ENCODE peak calls at places on chromosomes 16 and 17, in seven cellular contexts. One of them, this sample, is unnamed.

GRCh38 chr16:2303923-2304322 is 36.0 kb upstream of the RNPS1 start:
- DNase-seq in RPMI7951: no peak
- DNase-seq in activated CD8-positive, alpha-beta T cell treated with anti-CD3 and anti-CD28 coated beads, Interleukin-2, amount 10 ng/mL, durations not matched to agents 7 days and 5 days: no peak
- DNase-seq in anterior cingulate cortex: no peak
- DNase-seq in HEK293T: no peak
- DNase-seq in posterior vena cava: no peak
- DNase-seq in Kasumi-1: no peak
- DNase-seq in this sample: no peak

GRCh38 chr16:46970089-46970488 is 3.4 kb downstream of the DNAJA2 start:
- DNase-seq in posterior vena cava: no peak
- DNase-seq in anterior cingulate cortex: no peak
- DNase-seq in Kasumi-1: no peak
- DNase-seq in HEK293T: no peak
- DNase-seq in activated CD8-positive, alpha-beta T cell treated with anti-CD3 and anti-CD28 coated beads, Interleukin-2, amount 10 ng/mL, durations not matched to agents 7 days and 5 days: no peak
- DNase-seq in RPMI7951: no peak
- DNase-seq in this sample: no peak

GRCh38 chr17:75846701-75847594 is 2.7 kb upstream of the UNC13D start:
- DNase-seq in posterior vena cava: no peak
- DNase-seq in anterior cingulate cortex: no peak
- DNase-seq in Kasumi-1: no peak
- DNase-seq in HEK293T: no peak
- DNase-seq in activated CD8-positive, alpha-beta T cell treated with anti-CD3 and anti-CD28 coated beads, Interleukin-2, amount 10 ng/mL, durations not matched to agents 7 days and 5 days: no peak
- DNase-seq in RPMI7951: no peak
- DNase-seq in this sample: peak

GRCh38 chr16:47136101-47136820 is 7.5 kb downstream of the NETO2 start:
- DNase-seq in HEK293T: no peak
- DNase-seq in posterior vena cava: no peak
- DNase-seq in anterior cingulate cortex: no peak
- DNase-seq in activated CD8-positive, alpha-beta T cell treated with anti-CD3 and anti-CD28 coated beads, Interleukin-2, amount 10 ng/mL, durations not matched to agents 7 days and 5 days: no peak
- DNase-seq in Kasumi-1: peak
- DNase-seq in RPMI7951: peak
- DNase-seq in this sample: no peak

GRCh38 chr17:4978720-4979119 is 8.8 kb downstream of the CAMTA2 start:
- DNase-seq in RPMI7951: no peak
- DNase-seq in posterior vena cava: no peak
- DNase-seq in anterior cingulate cortex: no peak
- DNase-seq in activated CD8-positive, alpha-beta T cell treated with anti-CD3 and anti-CD28 coated beads, Interleukin-2, amount 10 ng/mL, durations not matched to agents 7 days and 5 days: no peak
- DNase-seq in Kasumi-1: peak
- DNase-seq in HEK293T: no peak
- DNase-seq in this sample: no peak

GRCh38 chr17:59785091-59785799 is 77.8 kb downstream of the VMP1 start:
- DNase-seq in RPMI7951: peak
- DNase-seq in posterior vena cava: no peak
- DNase-seq in Kasumi-1: no peak
- DNase-seq in anterior cingulate cortex: no peak
- DNase-seq in activated CD8-positive, alpha-beta T cell treated with anti-CD3 and anti-CD28 coated beads, Interleukin-2, amount 10 ng/mL, durations not matched to agents 7 days and 5 days: no peak
- DNase-seq in HEK293T: no peak
- DNase-seq in this sample: no peak

GRCh38 chr16:25198021-25198420 is 18.7 kb upstream of the AQP8 start:
- DNase-seq in RPMI7951: peak
- DNase-seq in HEK293T: no peak
- DNase-seq in anterior cingulate cortex: no peak
- DNase-seq in posterior vena cava: no peak
- DNase-seq in Kasumi-1: no peak
- DNase-seq in activated CD8-positive, alpha-beta T cell treated with anti-CD3 and anti-CD28 coated beads, Interleukin-2, amount 10 ng/mL, durations not matched to agents 7 days and 5 days: no peak
- DNase-seq in this sample: no peak

GRCh38 chr16:84785843-84786538 is 33.8 kb upstream of the CRISPLD2 start:
- DNase-seq in posterior vena cava: no peak
- DNase-seq in anterior cingulate cortex: no peak
- DNase-seq in RPMI7951: no peak
- DNase-seq in Kasumi-1: no peak
- DNase-seq in activated CD8-positive, alpha-beta T cell treated with anti-CD3 and anti-CD28 coated beads, Interleukin-2, amount 10 ng/mL, durations not matched to agents 7 days and 5 days: no peak
- DNase-seq in HEK293T: no peak
- DNase-seq in this sample: peak

GRCh38 chr17:19904412-19904811 is 36.7 kb upstream of the ULK2 start:
- DNase-seq in activated CD8-positive, alpha-beta T cell treated with anti-CD3 and anti-CD28 coated beads, Interleukin-2, amount 10 ng/mL, durations not matched to agents 7 days and 5 days: no peak
- DNase-seq in anterior cingulate cortex: no peak
- DNase-seq in Kasumi-1: no peak
- DNase-seq in posterior vena cava: no peak
- DNase-seq in HEK293T: no peak
- DNase-seq in RPMI7951: no peak
- DNase-seq in this sample: no peak

GRCh38 chr17:1107777-1108559 is 71.8 kb downstream of the ABR start:
- DNase-seq in posterior vena cava: peak
- DNase-seq in RPMI7951: peak
- DNase-seq in Kasumi-1: no peak
- DNase-seq in activated CD8-positive, alpha-beta T cell treated with anti-CD3 and anti-CD28 coated beads, Interleukin-2, amount 10 ng/mL, durations not matched to agents 7 days and 5 days: peak
- DNase-seq in HEK293T: no peak
- DNase-seq in anterior cingulate cortex: peak
- DNase-seq in this sample: peak

GRCh38 chr16:4414187-4414909 is 2.0 kb downstream of the CORO7 start:
- DNase-seq in RPMI7951: no peak
- DNase-seq in activated CD8-positive, alpha-beta T cell treated with anti-CD3 and anti-CD28 coated beads, Interleukin-2, amount 10 ng/mL, durations not matched to agents 7 days and 5 days: peak
- DNase-seq in HEK293T: no peak
- DNase-seq in Kasumi-1: no peak
- DNase-seq in posterior vena cava: no peak
- DNase-seq in anterior cingulate cortex: no peak
- DNase-seq in this sample: peak

GRCh38 chr17:75535119-75535537 is 9.6 kb downstream of the LLGL2 start:
- DNase-seq in RPMI7951: no peak
- DNase-seq in activated CD8-positive, alpha-beta T cell treated with anti-CD3 and anti-CD28 coated beads, Interleukin-2, amount 10 ng/mL, durations not matched to agents 7 days and 5 days: peak
- DNase-seq in posterior vena cava: no peak
- DNase-seq in HEK293T: no peak
- DNase-seq in Kasumi-1: no peak
- DNase-seq in anterior cingulate cortex: no peak
- DNase-seq in this sample: peak

GRCh38 chr17:15265131-15265530 is at the start of gene PMP22:
- DNase-seq in RPMI7951: no peak
- DNase-seq in HEK293T: no peak
- DNase-seq in Kasumi-1: no peak
- DNase-seq in posterior vena cava: no peak
- DNase-seq in anterior cingulate cortex: no peak
- DNase-seq in activated CD8-positive, alpha-beta T cell treated with anti-CD3 and anti-CD28 coated beads, Interleukin-2, amount 10 ng/mL, durations not matched to agents 7 days and 5 days: no peak
- DNase-seq in this sample: peak

GRCh38 chr16:22763655-22764054 is 50.3 kb upstream of the HS3ST2 start:
- DNase-seq in Kasumi-1: no peak
- DNase-seq in HEK293T: no peak
- DNase-seq in posterior vena cava: no peak
- DNase-seq in anterior cingulate cortex: no peak
- DNase-seq in activated CD8-positive, alpha-beta T cell treated with anti-CD3 and anti-CD28 coated beads, Interleukin-2, amount 10 ng/mL, durations not matched to agents 7 days and 5 days: no peak
- DNase-seq in RPMI7951: peak
- DNase-seq in this sample: no peak

GRCh38 chr17:72254808-72255449 is 134.1 kb downstream of the SOX9 start:
- DNase-seq in RPMI7951: no peak
- DNase-seq in Kasumi-1: no peak
- DNase-seq in HEK293T: no peak
- DNase-seq in activated CD8-positive, alpha-beta T cell treated with anti-CD3 and anti-CD28 coated beads, Interleukin-2, amount 10 ng/mL, durations not matched to agents 7 days and 5 days: no peak
- DNase-seq in posterior vena cava: no peak
- DNase-seq in anterior cingulate cortex: no peak
- DNase-seq in this sample: no peak